ENCODE peak calls at places on chromosomes 6 and 20, in nine cellular contexts. T is GM23248; M is Ammon's horn; Y is NCI-H2029; F is cardiac fibroblast; L is KBM-7; R is activated CD8-positive, alpha-beta T cell treated with anti-CD3 and anti-CD28 coated beads for 36 hours; W is stimulated activated naive CD8-positive, alpha-beta T cell treated with anti-CD3 and anti-CD28 coated beads, Interleukin-15, Interleukin-2, amounts not matched to agents 100 U/mL and 50 U/mL, for 24 hours; Z is MV-4-11. S is an unnamed sample.

GRCh38 chr6:15331143-15331542 is 85.3 kb downstream of the JARID2 start:
- DNase-seq in T (peak; percentile 57), M (no peak), Y (no peak), F (peak; percentile 71), L (no peak), R (no peak), W (no peak), Z (no peak), S (no peak)

GRCh38 chr6:133814797-133815196 is 74.1 kb upstream of the TCF21 start:
- DNase-seq in T (peak; percentile 61), M (peak; percentile 9), Y (no peak), F (peak; percentile 85), L (no peak), R (peak; percentile 8), W (peak; percentile 3), Z (peak; percentile 4), S (peak; percentile 24)

GRCh38 chr20:14790771-14791517 is 453.5 kb upstream of the FLRT3 start:
- DNase-seq in T (peak; percentile 64), M (no peak), Y (no peak), F (no peak), L (no peak), R (no peak), W (no peak), Z (no peak), S (no peak)

GRCh38 chr6:6469074-6469473 is 119.4 kb upstream of the LY86 start:
- DNase-seq in T (peak; percentile 32), M (no peak), Y (no peak), F (no peak), L (no peak), R (no peak), W (no peak), Z (peak; percentile 60), S (no peak)

GRCh38 chr20:18363708-18364107 is 75.4 kb downstream of the ZNF133 start:
- DNase-seq in T (no peak), M (no peak), Y (no peak), F (no peak), L (no peak), R (no peak), W (no peak), Z (no peak), S (no peak)

GRCh38 chr6:49979584-49979983 is 10.2 kb upstream of the DEFB113 start:
- DNase-seq in T (no peak), M (no peak), Y (no peak), F (no peak), L (no peak), R (no peak), W (no peak), Z (no peak), S (no peak)

GRCh38 chr6:26363882-26364825 is 844 bp upstream of the BTN3A2 start:
- DNase-seq in T (peak; percentile 53), M (no peak), Y (no peak), F (peak; percentile 29), L (no peak), R (peak; percentile 24), W (no peak), Z (no peak), S (no peak)

GRCh38 chr6:102571236-102571908 is 1177.9 kb downstream of the GRIK2 start:
- DNase-seq in T (no peak), M (no peak), Y (no peak), F (no peak), L (no peak), R (no peak), W (no peak), Z (no peak), S (no peak)

S was measured in activated CD4-positive, alpha-beta T cell treated with anti-CD3 and anti-CD28 coated beads for 48 hours.